ENCODE peak calls at places on chromosomes 2 and 18, in ten cellular contexts. J is activated T-cell treated with anti-CD3 and anti-CD28 coated beads, Interleukin-2, amount 50 U/mL, for 72 hours; L is HT-29; F is Jurkat, Clone E6-1; D is naive thymus-derived CD4-positive, alpha-beta T cell; P is WTC11; O is epithelial cell of esophagus; G is nephron progenitor cell; N is SW 1271; Q is HCT116. C is an unnamed sample.

GRCh38 chr2:14925471-14925870 is 293.0 kb downstream of the LRATD1 start:
- DNase-seq in J (no peak), L (no peak), F (no peak), D (no peak), P (no peak), O (no peak), G (no peak), N (no peak), Q (no peak), C (no peak)

GRCh38 chr2:71685073-71685848 is 231.9 kb downstream of the DYSF start:
- DNase-seq in J (no peak), L (no peak), F (no peak), D (no peak), P (no peak), O (no peak), G (no peak), N (no peak), Q (no peak), C (no peak)

GRCh38 chr2:20557635-20558034 is 93.3 kb downstream of the HS1BP3 start:
- DNase-seq in J (no peak), L (no peak), F (no peak), D (no peak), P (no peak), O (no peak), G (no peak), N (no peak), Q (no peak), C (no peak)

GRCh38 chr2:158634627-158635026 is 160.5 kb upstream of the DAPL1 start:
- DNase-seq in J (no peak), L (no peak), F (no peak), D (no peak), P (no peak), O (no peak), G (no peak), N (no peak), Q (no peak), C (no peak)

GRCh38 chr2:6960659-6961058 is 43.4 kb downstream of the RNF144A start:
- DNase-seq in J (no peak), L (no peak), F (no peak), D (no peak), P (no peak), O (no peak), G (no peak), N (no peak), Q (no peak), C (no peak)

GRCh38 chr2:129912066-129912820 is 67.2 kb upstream of the RAB6C start:
- DNase-seq in J (no peak), L (no peak), F (no peak), D (no peak), P (no peak), O (no peak), G (no peak), N (no peak), Q (no peak), C (no peak)

GRCh38 chr2:171966268-171966667 is 33.5 kb upstream of the METAP1D start:
- DNase-seq in J (no peak), L (no peak), F (no peak), D (no peak), P (no peak), O (no peak), G (no peak), N (no peak), Q (no peak), C (no peak)

GRCh38 chr2:202270487-202270886 is 4.9 kb downstream of the NOP58 start:
- DNase-seq in J (no peak), L (no peak), F (no peak), D (no peak), P (no peak), O (no peak), G (no peak), N (no peak), Q (no peak), C (no peak)

GRCh38 chr2:39875914-39876267 is 96.8 kb upstream of the THUMPD2 start:
- DNase-seq in J (no peak), L (no peak), F (no peak), D (no peak), P (no peak), O (no peak), G (no peak), N (no peak), Q (no peak), C (no peak)

GRCh38 chr2:216516730-216517350 is 18.2 kb downstream of the RPL37A start:
- DNase-seq in J (no peak), L (peak), F (peak), D (no peak), P (no peak), O (peak), G (no peak), N (peak), Q (peak), C (no peak)

GRCh38 chr2:60354713-60355112 is 198.7 kb downstream of the BCL11A start:
- DNase-seq in J (no peak), L (no peak), F (no peak), D (no peak), P (no peak), O (peak), G (no peak), N (no peak), Q (no peak), C (no peak)

GRCh38 chr2:8543412-8544167 is 138.3 kb upstream of the ID2 start:
- DNase-seq in J (peak), L (no peak), F (peak), D (no peak), P (no peak), O (no peak), G (no peak), N (peak), Q (no peak), C (peak)

GRCh38 chr2:230326453-230327417 is at the start of gene SP140L:
- DNase-seq in J (peak), L (peak), F (peak), D (peak), P (no peak), O (peak), G (no peak), N (peak), Q (peak), C (peak)

GRCh38 chr18:58315041-58315440 is 271.0 kb downstream of the NEDD4L start:
- DNase-seq in J (no peak), L (no peak), F (no peak), D (no peak), P (no peak), O (no peak), G (no peak), N (no peak), Q (no peak), C (no peak)

GRCh38 chr18:74522635-74523548 is 11.4 kb upstream of the CNDP1 start:
- DNase-seq in J (no peak), L (no peak), F (no peak), D (no peak), P (no peak), O (no peak), G (no peak), N (no peak), Q (no peak), C (no peak)